ENCODE peak calls at places on chromosomes 11 and 22, in five cellular contexts. I is nucleus accumbens; E is substantia nigra; T is T-helper 2 cell; X is stimulated activated CD8-positive, alpha-beta memory T cell treated with anti-CD3 and anti-CD28 coated beads, Interleukin-4, amount 100 ng/mL, for 24 hours. D is an unnamed sample.

GRCh38 chr22:49188091-49188490 is 639.6 kb downstream of the BRD1 start:
- DNase-seq in X (no peak), T (no peak), E (no peak), I (no peak), D (no peak)

GRCh38 chr11:35040221-35040942 is 98.6 kb upstream of the CD44 start:
- DNase-seq in I (no peak), E (no peak), T (peak), X (no peak), D (peak)

GRCh38 chr11:123653405-123653996 is 923 bp downstream of the SCN3B start:
- DNase-seq in X (no peak), I (no peak), T (no peak), E (no peak), D (peak)

GRCh38 chr11:60941371-60942119 is 10.4 kb downstream of the SLC15A3 start:
- DNase-seq in X (no peak), I (no peak), E (no peak), T (no peak), D (no peak)

GRCh38 chr22:37196539-37197450 is 8.7 kb upstream of the C1QTNF6 start:
- DNase-seq in T (no peak), I (no peak), X (no peak), E (peak), D (no peak)

GRCh38 chr22:17749605-17750395 is 24.5 kb downstream of the BID start:
- DNase-seq in X (no peak), E (no peak), I (no peak), T (no peak), D (no peak)

GRCh38 chr11:1099519-1100355 is 25.1 kb downstream of the MUC2 start:
- DNase-seq in T (no peak), I (no peak), E (no peak), X (no peak), D (no peak)

GRCh38 chr22:30946354-30946753 is 22.2 kb downstream of the MORC2 start:
- DNase-seq in I (no peak), E (no peak), X (no peak), T (no peak), D (no peak)

GRCh38 chr22:33438273-33438672 is 380.1 kb upstream of the SYN3 start:
- DNase-seq in X (no peak), I (no peak), E (peak), T (no peak), D (no peak)

D was measured in B cell.